ENCODE peak calls at places on chromosomes 12 and 14, in four cellular contexts. H is K562, I is SK-N-SH, Q is GM12878. A is an unnamed sample.

GRCh38 chr12:55930771-55931316 is at the start of gene DGKA:
- DNase-seq in I (peak), H (peak), Q (peak), A (peak)

GRCh38 chr12:14322403-14322802 is 43.1 kb upstream of the ATF7IP start:
- DNase-seq in I (no peak), H (no peak), Q (no peak), A (no peak)

GRCh38 chr14:72598328-72598727 is 295.6 kb downstream of the DPF3 start:
- DNase-seq in H (no peak), I (no peak), Q (no peak), A (no peak)

GRCh38 chr14:26925876-26926584 is 328.2 kb upstream of the NOVA1 start:
- DNase-seq in H (no peak), Q (no peak), I (no peak), A (no peak)

GRCh38 chr14:100296106-100296651 is 10.1 kb downstream of the SLC25A29 start:
- DNase-seq in Q (no peak), I (no peak), H (no peak), A (no peak)

GRCh38 chr14:72629534-72629933 is 264.4 kb downstream of the DPF3 start:
- DNase-seq in H (no peak), I (no peak), Q (no peak), A (no peak)

GRCh38 chr12:116525418-116526001 is 33.7 kb upstream of the MAP1LC3B2 start:
- DNase-seq in H (no peak), I (no peak), Q (no peak), A (peak)

GRCh38 chr12:114616081-114616480 is 67.9 kb downstream of the TBX3 start:
- DNase-seq in Q (no peak), H (no peak), I (no peak), A (no peak)

GRCh38 chr12:64611430-64612286 is 1.4 kb downstream of the RASSF3 start:
- DNase-seq in H (no peak), I (peak), Q (no peak), A (no peak)

GRCh38 chr12:94640134-94640928 is 10.0 kb downstream of the TMCC3 start:
- DNase-seq in I (no peak), Q (peak), H (no peak), A (no peak)

GRCh38 chr12:1606021-1606622 is 11.7 kb upstream of the FBXL14 start:
- DNase-seq in H (peak), Q (peak), I (peak), A (peak)

GRCh38 chr12:52151153-52151858 is 40.5 kb downstream of the KRT80 start:
- DNase-seq in H (no peak), I (no peak), Q (no peak), A (no peak)

GRCh38 chr12:52147983-52148540 is 43.8 kb downstream of the KRT80 start:
- DNase-seq in I (no peak), H (no peak), Q (no peak), A (no peak)

GRCh38 chr12:52148541-52149181 is 43.2 kb downstream of the KRT80 start:
- DNase-seq in Q (no peak), I (no peak), H (peak), A (peak)

GRCh38 chr12:52149182-52149641 is 42.6 kb downstream of the KRT80 start:
- DNase-seq in Q (no peak), H (no peak), I (no peak), A (no peak)

GRCh38 chr12:52149651-52150241 is 42.1 kb downstream of the KRT80 start:
- DNase-seq in Q (no peak), H (no peak), I (peak), A (no peak)
- TF ChIP-seq SMC3 in Q (no peak), H (no peak), I (no peak), A (no peak)

GRCh38 chr12:124297389-124297788 is 2.5 kb downstream of the RFLNA start:
- DNase-seq in H (no peak), Q (no peak), I (no peak), A (no peak)

GRCh38 chr12:124295431-124296058 is 652 bp downstream of the RFLNA start:
- DNase-seq in H (no peak), I (peak), Q (no peak), A (no peak)

GRCh38 chr12:124297856-124298255 is 3.0 kb downstream of the RFLNA start:
- DNase-seq in I (no peak), H (no peak), Q (no peak), A (no peak)

GRCh38 chr12:124296916-124297351 is 2.0 kb downstream of the RFLNA start:
- DNase-seq in H (no peak), Q (no peak), I (no peak), A (no peak)

DNA sequence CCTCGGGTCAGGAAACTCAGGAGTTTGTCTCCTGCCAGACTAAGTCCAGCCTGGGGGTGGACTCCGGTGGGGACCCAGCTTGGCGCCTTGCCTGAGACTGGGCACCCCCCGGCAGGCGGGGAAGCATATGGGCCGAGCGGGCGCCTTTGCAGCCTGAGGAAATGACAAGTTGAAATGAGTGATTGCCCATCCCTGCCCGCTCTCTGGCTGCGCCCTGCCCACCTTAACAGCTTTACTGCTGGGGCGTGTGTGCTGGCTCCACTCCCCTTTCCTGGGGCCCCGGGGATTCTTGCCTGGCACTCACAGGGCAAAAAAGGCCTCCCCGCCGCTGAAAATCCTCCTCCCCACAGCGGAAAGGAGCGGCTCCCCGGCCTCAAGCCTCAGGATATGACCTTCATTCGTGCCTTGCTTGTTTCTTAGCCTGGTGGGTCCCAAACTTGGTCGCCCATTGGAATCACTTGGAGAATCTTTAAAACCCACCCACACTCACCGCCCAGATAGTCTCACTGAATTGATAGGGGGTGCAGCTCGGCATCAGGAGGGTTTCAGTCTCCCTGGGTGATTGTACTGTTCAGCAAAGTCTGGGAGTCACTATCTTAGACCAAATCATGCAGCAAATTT is 1.5 kb downstream of the RFLNA start:
- DNase-seq in I (peak), H (no peak), Q (no peak), A (no peak)
- TF ChIP-seq CHD2 in I (no peak), H (no peak), Q (no peak), A (no peak)

GRCh38 chr12:59388694-59389093 is 207.1 kb upstream of the SLC16A7 start:
- DNase-seq in I (no peak), H (no peak), Q (no peak), A (no peak)

GRCh38 chr12:59388176-59388575 is 207.7 kb upstream of the SLC16A7 start:
- DNase-seq in I (no peak), H (no peak), Q (no peak), A (no peak)

GRCh38 chr12:59381106-59381505 is 214.7 kb upstream of the SLC16A7 start:
- DNase-seq in H (no peak), Q (no peak), I (no peak), A (no peak)

GRCh38 chr12:59383426-59383822 is 212.4 kb upstream of the SLC16A7 start:
- DNase-seq in H (no peak), Q (no peak), I (no peak), A (no peak)

GRCh38 chr12:59382678-59383425 is 213.0 kb upstream of the SLC16A7 start:
- DNase-seq in H (no peak), I (no peak), Q (no peak), A (no peak)
- TF ChIP-seq RFX5 in H (no peak), I (no peak), Q (no peak), A (no peak)

GRCh38 chr14:52948039-52948438 is 2.8 kb downstream of the FERMT2 start:
- DNase-seq in I (no peak), H (no peak), Q (no peak), A (no peak)
- TF ChIP-seq SMC3 in I (no peak), H (no peak), Q (no peak), A (no peak)

DNA sequence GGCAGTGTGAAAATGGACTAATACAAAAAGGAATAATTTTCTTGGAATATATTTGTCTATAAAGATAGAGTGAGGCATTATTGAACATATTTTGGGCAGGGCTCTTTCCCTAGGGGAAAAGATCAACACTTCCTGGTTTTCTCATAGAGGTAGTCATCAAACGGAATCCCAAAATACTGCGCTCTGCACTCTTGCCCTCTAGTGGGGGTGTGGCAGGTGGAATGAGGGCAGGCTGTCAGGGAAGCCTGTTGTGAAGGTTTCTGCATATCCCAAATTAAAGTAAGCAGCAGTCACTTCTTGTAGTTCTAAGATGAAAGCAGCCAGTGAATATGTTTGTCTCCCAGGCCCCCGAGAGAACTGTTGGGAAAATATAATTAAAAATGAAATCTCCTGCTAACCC is 666.8 kb upstream of the TMEM132C start:
- DNase-seq in Q (no peak), I (no peak), H (no peak), A (no peak)
- TF ChIP-seq CHD2 in Q (no peak), I (no peak), H (no peak), A (no peak)

A was measured in A549.